ENCODE peak calls at places on chromosomes 12 and 14, in four cellular contexts. E, X, F and J are unnamed samples.

GRCh38 chr12:52865090-52865944 is 16.5 kb upstream of the KRT78 start:
- DNase-seq in X (peak; percentile 80), F (peak; percentile 31), E (peak; percentile 82), J (peak; percentile 68)

GRCh38 chr14:74238974-74239847 is at the start of gene VSX2:
- DNase-seq in F (no peak), E (no peak), X (no peak), J (no peak)

GRCh38 chr12:122830517-122831214 is 4.6 kb upstream of the HIP1R start:
- DNase-seq in X (peak; percentile 78), F (no peak), E (no peak), J (no peak)

GRCh38 chr12:79127268-79127895 is 262.8 kb downstream of the SYT1 start:
- DNase-seq in F (no peak), X (peak; percentile 36), E (no peak), J (no peak)

GRCh38 chr14:68621400-68622365 is 171.2 kb downstream of the ZFP36L1 start:
- DNase-seq in X (peak; percentile 43), E (no peak), F (peak; percentile 35), J (no peak)

GRCh38 chr12:107759410-107759809 is 1.5 kb downstream of the PRDM4 start:
- DNase-seq in E (peak; percentile 15), X (peak; percentile 91), F (no peak), J (peak; percentile 25)

GRCh38 chr12:69044887-69045286 is 111.9 kb upstream of the CPM start:
- DNase-seq in F (no peak), X (peak; percentile 58), E (no peak), J (no peak)

GRCh38 chr12:77746108-77746507 is 84.6 kb upstream of the NAV3 start:
- DNase-seq in X (peak; percentile 56), E (peak; percentile 80), F (no peak), J (peak; percentile 73)

GRCh38 chr12:30914986-30915591 is 11.5 kb upstream of the TSPAN11 start:
- DNase-seq in X (no peak), E (no peak), F (no peak), J (no peak)

GRCh38 chr12:1859643-1860042 is 39.3 kb downstream of the LRTM2 start:
- DNase-seq in X (peak; percentile 57), F (no peak), E (no peak), J (no peak)

GRCh38 chr12:25518512-25518911 is 34.6 kb downstream of the LMNTD1 start:
- DNase-seq in E (no peak), X (peak; percentile 92), F (no peak), J (no peak)

GRCh38 chr12:3150820-3151590 is 73.8 kb downstream of the TSPAN9 start:
- DNase-seq in F (no peak), X (no peak), E (no peak), J (no peak)

GRCh38 chr14:104202259-104203070 is 64.1 kb downstream of the KIF26A start:
- DNase-seq in X (no peak), F (no peak), E (no peak), J (peak; percentile 43)